ENCODE peak calls at places on chromosomes 5 and 9, in four cellular contexts. F is brain microvascular endothelial cell; H is tibial artery; O is CD8-positive, alpha-beta T cell. Y is an unnamed sample. For H3K27me3, the result is how much of the 10 kb centered on the place peaks cover.

GRCh38 chr9:128911529-128912035 is 9.2 kb upstream of the PHYHD1 start:
- DNase-seq in F (peak), H (peak), O (no peak), Y (peak)

GRCh38 chr5:179792612-179793469 is 945 bp upstream of the LTC4S start:
- DNase-seq in O (no peak), F (no peak), H (no peak), Y (no peak)

GRCh38 chr5:119055267-119055666 is 15.6 kb upstream of the DMXL1 start:
- DNase-seq in H (no peak), O (no peak), F (no peak), Y (no peak)

GRCh38 chr5:62578540-62578939 is at the start of gene LRRC70:
- DNase-seq in F (peak), H (no peak), O (no peak), Y (peak)

GRCh38 chr9:89655990-89656657 is 51.3 kb downstream of the GADD45G start:
- DNase-seq in F (no peak), O (no peak), H (no peak), Y (peak)

GRCh38 chr9:124219290-124219605 is 38.5 kb upstream of the NEK6 start:
- DNase-seq in O (no peak), H (no peak), F (no peak), Y (no peak)

GRCh38 chr5:77546-77945 is 14.4 kb upstream of the PLEKHG4B start:
- DNase-seq in H (no peak), O (no peak), F (no peak), Y (no peak)

GRCh38 chr9:120323125-120323524 is 256.8 kb downstream of the CDK5RAP2 start:
- DNase-seq in H (no peak), O (no peak), F (no peak), Y (no peak)

GRCh38 chr9:105421864-105422263 is 26.0 kb upstream of the FSD1L start:
- DNase-seq in H (no peak), O (no peak), F (no peak), Y (no peak)

GRCh38 chr5:72379936-72380335 is 59.8 kb downstream of the PTCD2 start:
- DNase-seq in O (no peak), H (no peak), F (peak), Y (no peak)

GRCh38 chr5:135433626-135434426 is 13.3 kb downstream of the DCANP1 start:
- DNase-seq in H (no peak), F (no peak), O (no peak), Y (no peak)

GRCh38 chr5:73747696-73748380 is 121.8 kb downstream of the ARHGEF28 start:
- DNase-seq in F (no peak), H (no peak), O (no peak), Y (peak)

GRCh38 chr5:86861514-86861913 is 243.8 kb downstream of the COX7C start:
- DNase-seq in H (no peak), O (no peak), F (no peak), Y (no peak)

GRCh38 chr9:99557816-99558215 is 263.9 kb upstream of the NR4A3 start:
- DNase-seq in F (no peak), H (no peak), O (no peak), Y (no peak)

GRCh38 chr9:38346811-38347735 is 45.4 kb upstream of the ALDH1B1 start:
- DNase-seq in O (no peak), H (no peak), F (no peak), Y (no peak)

GRCh38 chr5:109180668-109181067 is 229.1 kb downstream of the PJA2 start:
- DNase-seq in O (no peak), F (no peak), H (no peak), Y (no peak)

GRCh38 chr9:109976328-109976702 is 196.3 kb downstream of the PALM2AKAP2 start:
- DNase-seq in H (no peak), O (no peak), F (no peak), Y (no peak)

GRCh38 chr5:168532471-168532870 is 3.4 kb downstream of the FBLL1 start:
- DNase-seq in O (no peak), F (no peak), H (no peak), Y (no peak)

GRCh38 chr5:32443145-32443540 is 1.4 kb downstream of the ZFR start:
- DNase-seq in O (no peak), H (no peak), F (peak), Y (peak)

GRCh38 chr5:73454379-73455036 is 5.9 kb upstream of the FOXD1 start:
- DNase-seq in F (peak), O (no peak), H (no peak), Y (peak)

GRCh38 chr9:20786807-20787206 is 102.7 kb downstream of the FOCAD start:
- DNase-seq in H (no peak), O (no peak), F (no peak), Y (no peak)

GRCh38 chr5:150644496-150644895 is 4.0 kb downstream of the SYNPO start:
- DNase-seq in H (no peak), O (no peak), F (no peak), Y (no peak)

GRCh38 chr5:134554319-134555222 is 29.1 kb downstream of the JADE2 start:
- DNase-seq in F (peak), H (peak), O (no peak), Y (peak)

GRCh38 chr5:169161022-169161680 is 139.8 kb downstream of the SLIT3 start:
- DNase-seq in F (peak), O (no peak), H (peak), Y (peak)

DNA sequence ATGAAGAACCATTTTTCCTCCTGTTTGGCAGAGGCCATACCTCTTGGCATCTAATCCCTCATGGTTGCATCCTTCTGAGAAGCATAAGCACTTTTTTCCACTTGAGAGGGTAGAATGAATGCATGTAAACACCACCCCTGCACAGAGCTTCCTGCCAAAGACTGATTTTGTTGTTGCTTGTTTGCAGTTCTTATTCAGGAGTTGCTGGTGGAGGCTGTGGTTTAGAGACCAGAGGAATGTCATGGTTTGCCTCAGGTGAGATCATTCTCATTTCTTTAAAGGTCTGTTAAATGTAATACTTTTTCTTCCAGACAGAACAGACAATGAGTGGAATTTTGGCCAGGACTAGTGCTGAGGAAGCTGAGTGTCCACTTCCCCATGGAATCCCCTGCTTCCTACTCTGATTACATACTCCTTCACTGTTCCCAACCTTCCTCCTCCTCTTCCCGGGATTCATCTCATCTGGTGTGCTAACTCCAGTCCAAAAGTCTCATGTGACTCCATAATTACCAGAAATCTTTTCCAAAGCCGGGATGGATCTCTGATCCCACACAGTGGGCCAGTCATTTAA is 3.3 kb upstream of the TNC start:
- DNase-seq in H (no peak), F (no peak), O (no peak), Y (peak)
- H3K27me3 ChIP-seq in H (under half), F (under half), O (under half), Y (under half)

GRCh38 chr9:34566191-34566849 is 23.2 kb downstream of the CNTFR start:
- DNase-seq in O (no peak), H (no peak), F (no peak), Y (no peak)
- H3K27me3 ChIP-seq in O (under half), H (half or more), F (under half), Y (under half)

DNA sequence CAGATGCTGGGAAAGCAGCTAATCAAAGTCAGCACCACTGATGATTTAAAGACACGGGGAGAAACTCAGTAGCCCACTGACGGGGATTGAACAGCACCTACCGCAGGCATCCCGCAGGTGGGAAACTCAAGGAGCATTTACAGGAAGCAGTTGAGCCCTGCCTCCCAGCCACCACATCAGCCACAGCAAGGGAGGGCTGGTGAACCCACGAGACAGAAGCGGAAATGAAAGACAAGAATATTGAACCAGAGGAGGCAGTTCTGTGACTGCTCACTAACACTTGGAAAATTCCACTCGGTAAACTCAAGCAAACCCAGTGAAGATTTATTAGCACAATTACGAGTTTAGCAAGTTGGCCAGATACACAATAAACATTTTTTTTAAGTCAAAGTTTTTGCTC is 10.6 kb upstream of the FAM163B start:
- DNase-seq in F (no peak), H (no peak), O (peak), Y (no peak)
- H3K27me3 ChIP-seq in F (under half), H (half or more), O (under half), Y (under half)

DNA sequence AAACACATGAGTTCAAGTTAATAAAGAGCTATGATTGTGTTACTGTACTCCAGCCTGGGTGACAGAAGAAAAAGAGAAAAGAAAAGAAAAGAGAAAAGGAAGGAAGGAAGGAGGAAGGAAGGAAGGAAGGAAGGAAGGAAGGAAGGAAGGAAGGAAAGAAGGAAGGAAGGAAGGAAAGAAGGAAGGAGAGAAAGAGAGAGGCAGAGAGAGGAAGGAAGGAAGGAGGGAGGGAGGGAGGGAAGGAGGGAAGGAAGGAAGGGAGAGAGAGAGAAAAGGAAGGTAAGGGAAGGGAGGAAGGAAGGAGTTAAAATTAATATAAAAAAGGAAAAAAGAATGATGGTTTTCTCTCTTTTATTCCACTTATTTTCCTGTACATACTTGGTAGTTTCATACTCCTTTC is 89.5 kb upstream of the ZBTB43 start:
- DNase-seq in H (no peak), O (no peak), F (no peak), Y (no peak)
- H3K27me3 ChIP-seq in H (under half), O (under half), F (under half), Y (under half)

Y was measured in fibroblast of lung.